ENCODE peak calls at places on chromosome 21, in four cellular contexts. One of them, this sample, is unnamed.

GRCh38 chr21:15164678-15165303 is 100.0 kb upstream of the NRIP1 start:
- DNase-seq in WTC11: no peak
- DNase-seq in HCT116: no peak
- DNase-seq in HepG2: peak
- DNase-seq in this sample: no peak

GRCh38 chr21:36839123-36839522 is 127.3 kb downstream of the HLCS start:
- DNase-seq in WTC11: no peak
- DNase-seq in HCT116: no peak
- DNase-seq in HepG2: no peak
- DNase-seq in this sample: no peak

GRCh38 chr21:27152996-27153395 is 186.1 kb upstream of the ADAMTS5 start:
- DNase-seq in HepG2: no peak
- DNase-seq in HCT116: no peak
- DNase-seq in WTC11: no peak
- DNase-seq in this sample: no peak

GRCh38 chr21:41775152-41775472 is 8.3 kb upstream of the RIPK4 start:
- DNase-seq in HepG2: no peak
- DNase-seq in WTC11: no peak
- DNase-seq in HCT116: no peak
- DNase-seq in this sample: no peak

GRCh38 chr21:36747815-36748381 is 49.0 kb downstream of the SIM2 start:
- DNase-seq in HCT116: no peak
- DNase-seq in WTC11: peak
- DNase-seq in HepG2: peak
- DNase-seq in this sample: no peak

GRCh38 chr21:28196981-28197380 is 795.7 kb downstream of the LTN1 start:
- DNase-seq in HCT116: no peak
- DNase-seq in HepG2: no peak
- DNase-seq in WTC11: no peak
- DNase-seq in this sample: no peak

GRCh38 chr21:37564924-37565529 is 198.5 kb downstream of the DYRK1A start:
- DNase-seq in HepG2: peak
- DNase-seq in HCT116: no peak
- DNase-seq in WTC11: peak
- DNase-seq in this sample: no peak

GRCh38 chr21:37837381-37837780 is 78.9 kb downstream of the KCNJ6 start:
- DNase-seq in WTC11: no peak
- DNase-seq in HepG2: no peak
- DNase-seq in HCT116: no peak
- DNase-seq in this sample: no peak

GRCh38 chr21:41895643-41896493 is 16.7 kb upstream of the PRDM15 start:
- DNase-seq in WTC11: peak
- DNase-seq in HepG2: no peak
- DNase-seq in HCT116: no peak
- DNase-seq in this sample: no peak

GRCh38 chr21:41611966-41612606 is 104.1 kb upstream of the TMPRSS2 start:
- DNase-seq in HCT116: peak
- DNase-seq in HepG2: peak
- DNase-seq in WTC11: peak
- DNase-seq in this sample: no peak

GRCh38 chr21:18832950-18833349 is 429.4 kb upstream of the TMPRSS15 start:
- DNase-seq in HepG2: no peak
- DNase-seq in HCT116: no peak
- DNase-seq in WTC11: no peak
- DNase-seq in this sample: no peak

GRCh38 chr21:40548134-40548533 is 298.8 kb downstream of the DSCAM start:
- DNase-seq in HCT116: no peak
- DNase-seq in HepG2: no peak
- DNase-seq in WTC11: no peak
- DNase-seq in this sample: no peak

GRCh38 chr21:18522181-18522771 is 118.7 kb upstream of the TMPRSS15 start:
- DNase-seq in HepG2: no peak
- DNase-seq in WTC11: no peak
- DNase-seq in HCT116: no peak
- DNase-seq in this sample: no peak

GRCh38 chr21:36707763-36708511 is 9.0 kb downstream of the SIM2 start:
- DNase-seq in HepG2: no peak
- DNase-seq in HCT116: no peak
- DNase-seq in WTC11: no peak
- DNase-seq in this sample: no peak

GRCh38 chr21:23939369-23940065 is 1667.8 kb downstream of the MRPL39 start:
- DNase-seq in HCT116: no peak
- DNase-seq in HepG2: no peak
- DNase-seq in WTC11: no peak
- DNase-seq in this sample: no peak

GRCh38 chr21:24188511-24188910 is 1418.8 kb downstream of the MRPL39 start:
- DNase-seq in HepG2: no peak
- DNase-seq in HCT116: no peak
- DNase-seq in WTC11: no peak
- DNase-seq in this sample: no peak

GRCh38 chr21:37551406-37552355 is 185.1 kb downstream of the DYRK1A start:
- DNase-seq in HepG2: peak
- DNase-seq in HCT116: no peak
- DNase-seq in WTC11: no peak
- DNase-seq in this sample: no peak

GRCh38 chr21:25809013-25809412 is 74.2 kb downstream of the GABPA start:
- DNase-seq in HCT116: no peak
- DNase-seq in HepG2: no peak
- DNase-seq in WTC11: no peak
- DNase-seq in this sample: no peak

GRCh38 chr21:41923641-41924342 is 30.0 kb downstream of the C2CD2 start:
- DNase-seq in HCT116: no peak
- DNase-seq in WTC11: no peak
- DNase-seq in HepG2: no peak
- DNase-seq in this sample: no peak

GRCh38 chr21:41443562-41443961 is 17.5 kb downstream of the MX1 start:
- DNase-seq in HCT116: no peak
- DNase-seq in WTC11: no peak
- DNase-seq in HepG2: no peak
- DNase-seq in this sample: no peak

GRCh38 chr21:41755258-41755933 is 11.5 kb downstream of the RIPK4 start:
- DNase-seq in HepG2: no peak
- DNase-seq in WTC11: no peak
- DNase-seq in HCT116: no peak
- DNase-seq in this sample: no peak

GRCh38 chr21:41897047-41897669 is 18.0 kb upstream of the PRDM15 start:
- DNase-seq in HepG2: no peak
- DNase-seq in HCT116: no peak
- DNase-seq in WTC11: no peak
- DNase-seq in this sample: no peak

GRCh38 chr21:18940791-18941190 is 537.2 kb upstream of the TMPRSS15 start:
- DNase-seq in HCT116: no peak
- DNase-seq in HepG2: no peak
- DNase-seq in WTC11: no peak
- DNase-seq in this sample: no peak

GRCh38 chr21:27372381-27372780 is 405.5 kb upstream of the ADAMTS5 start:
- DNase-seq in WTC11: no peak
- DNase-seq in HepG2: no peak
- DNase-seq in HCT116: no peak
- DNase-seq in this sample: no peak

GRCh38 chr21:41877901-41878830 is 978 bp downstream of the PRDM15 start:
- DNase-seq in WTC11: peak
- DNase-seq in HepG2: no peak
- DNase-seq in HCT116: no peak
- DNase-seq in this sample: no peak

GRCh38 chr21:37339527-37339889 is 27.1 kb upstream of the DYRK1A start:
- DNase-seq in HepG2: no peak
- DNase-seq in HCT116: no peak
- DNase-seq in WTC11: no peak
- DNase-seq in this sample: no peak

GRCh38 chr21:14073615-14074014 is 137.1 kb downstream of the LIPI start:
- DNase-seq in HCT116: no peak
- DNase-seq in HepG2: no peak
- DNase-seq in WTC11: no peak
- DNase-seq in this sample: no peak
- TF ChIP-seq ATF3 in HCT116: no peak
- TF ChIP-seq ATF3 in HepG2: no peak
- TF ChIP-seq ATF3 in WTC11: no peak
- TF ChIP-seq ATF3 in this sample: no peak

GRCh38 chr21:39022901-39023693 is 160.2 kb downstream of the PSMG1 start:
- DNase-seq in WTC11: no peak
- DNase-seq in HCT116: no peak
- DNase-seq in HepG2: peak
- DNase-seq in this sample: no peak

GRCh38 chr21:39025198-39025597 is 158.1 kb downstream of the PSMG1 start:
- DNase-seq in HepG2: no peak
- DNase-seq in WTC11: no peak
- DNase-seq in HCT116: no peak
- DNase-seq in this sample: no peak

GRCh38 chr21:39021475-39021832 is 161.8 kb downstream of the PSMG1 start:
- DNase-seq in HepG2: no peak
- DNase-seq in HCT116: no peak
- DNase-seq in WTC11: no peak
- DNase-seq in this sample: no peak

GRCh38 chr21:39022035-39022900 is 161.0 kb downstream of the PSMG1 start:
- DNase-seq in HCT116: no peak
- DNase-seq in WTC11: no peak
- DNase-seq in HepG2: no peak
- DNase-seq in this sample: no peak

DNA sequence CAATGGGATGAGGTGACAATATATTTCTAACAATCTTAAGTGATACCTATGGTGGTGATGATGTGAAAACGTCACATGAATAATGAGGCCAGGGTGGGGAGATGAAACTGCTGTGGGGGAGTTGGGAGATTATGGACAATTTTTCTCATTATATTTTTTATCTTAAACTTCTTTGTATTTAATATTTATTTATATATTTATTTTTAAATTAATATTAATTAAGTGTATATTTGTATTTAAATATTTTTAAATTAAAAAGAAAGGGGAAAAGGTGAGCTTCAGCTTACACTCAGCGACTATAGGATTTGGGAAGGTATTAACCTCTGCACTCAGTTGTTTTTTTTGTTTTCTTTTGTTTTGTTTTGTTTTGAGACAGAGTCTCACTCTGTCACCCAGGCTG is 158.7 kb downstream of the PSMG1 start:
- DNase-seq in WTC11: no peak
- DNase-seq in HepG2: no peak
- DNase-seq in HCT116: no peak
- DNase-seq in this sample: no peak
- TF ChIP-seq ATF3 in WTC11: no peak
- TF ChIP-seq ATF3 in HepG2: no peak
- TF ChIP-seq ATF3 in HCT116: no peak
- TF ChIP-seq ATF3 in this sample: no peak

GRCh38 chr21:38955495-38955894 is 149.8 kb downstream of the ETS2 start:
- DNase-seq in HCT116: no peak
- DNase-seq in HepG2: no peak
- DNase-seq in WTC11: no peak
- DNase-seq in this sample: no peak

GRCh38 chr21:38956006-38956405 is 150.3 kb downstream of the ETS2 start:
- DNase-seq in WTC11: no peak
- DNase-seq in HCT116: no peak
- DNase-seq in HepG2: no peak
- DNase-seq in this sample: no peak

GRCh38 chr21:38957575-38958340 is 152.0 kb downstream of the ETS2 start:
- DNase-seq in HepG2: no peak
- DNase-seq in WTC11: no peak
- DNase-seq in HCT116: no peak
- DNase-seq in this sample: no peak

GRCh38 chr21:38958940-38959685 is 153.4 kb downstream of the ETS2 start:
- DNase-seq in WTC11: no peak
- DNase-seq in HCT116: no peak
- DNase-seq in HepG2: peak
- DNase-seq in this sample: no peak

DNA sequence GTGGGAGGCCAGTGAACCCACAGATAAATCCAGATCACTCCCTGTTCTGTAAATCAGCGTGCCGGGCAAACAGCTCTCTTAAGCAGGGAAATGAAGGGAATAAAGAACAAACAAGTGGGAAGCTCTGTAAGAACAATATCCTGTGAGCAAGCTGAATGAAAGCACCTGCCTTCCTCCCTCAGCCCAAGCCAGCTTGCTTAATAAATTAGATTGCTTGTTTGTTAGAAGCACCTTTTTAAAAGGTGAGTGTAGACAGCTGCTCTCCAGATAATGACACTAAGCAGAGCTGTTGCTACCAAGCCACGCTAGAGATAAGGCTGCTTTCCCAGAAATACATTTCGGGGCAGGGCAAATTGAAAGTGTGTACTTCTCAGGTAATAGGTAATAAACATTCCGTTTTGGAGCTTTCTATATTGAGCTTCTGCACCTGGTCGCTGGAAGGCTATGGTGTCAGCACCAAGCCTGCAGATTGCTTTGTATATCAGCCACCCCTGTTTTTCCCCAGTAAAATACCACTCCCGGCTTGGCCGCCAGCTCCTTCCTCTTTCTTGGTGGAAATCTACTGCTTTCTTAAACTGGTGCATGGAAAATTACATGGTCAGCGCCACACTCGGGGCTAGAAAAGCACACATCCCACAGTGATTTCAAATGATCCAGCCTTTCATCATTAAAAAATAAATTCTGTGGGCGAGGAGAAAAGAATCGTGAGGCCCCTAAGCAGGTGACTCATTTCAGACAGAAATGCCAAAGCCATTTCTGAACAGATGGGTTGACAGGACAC is 151.3 kb downstream of the ETS2 start:
- DNase-seq in WTC11: no peak
- DNase-seq in HepG2: no peak
- DNase-seq in HCT116: no peak
- DNase-seq in this sample: no peak
- TF ChIP-seq ATF3 in WTC11: no peak
- TF ChIP-seq ATF3 in HepG2: no peak
- TF ChIP-seq ATF3 in HCT116: no peak
- TF ChIP-seq ATF3 in this sample: no peak

GRCh38 chr21:29436650-29437049 is 137.9 kb downstream of the BACH1 start:
- DNase-seq in HepG2: no peak
- DNase-seq in WTC11: no peak
- DNase-seq in HCT116: no peak
- DNase-seq in this sample: no peak

GRCh38 chr21:29434081-29434480 is 135.4 kb downstream of the BACH1 start:
- DNase-seq in HCT116: no peak
- DNase-seq in HepG2: no peak
- DNase-seq in WTC11: no peak
- DNase-seq in this sample: peak

GRCh38 chr21:29433366-29434059 is 134.8 kb downstream of the BACH1 start:
- DNase-seq in HCT116: no peak
- DNase-seq in WTC11: no peak
- DNase-seq in HepG2: no peak
- DNase-seq in this sample: no peak

GRCh38 chr21:29431680-29432079 is 133.0 kb downstream of the BACH1 start:
- DNase-seq in WTC11: no peak
- DNase-seq in HepG2: no peak
- DNase-seq in HCT116: no peak
- DNase-seq in this sample: no peak

DNA sequence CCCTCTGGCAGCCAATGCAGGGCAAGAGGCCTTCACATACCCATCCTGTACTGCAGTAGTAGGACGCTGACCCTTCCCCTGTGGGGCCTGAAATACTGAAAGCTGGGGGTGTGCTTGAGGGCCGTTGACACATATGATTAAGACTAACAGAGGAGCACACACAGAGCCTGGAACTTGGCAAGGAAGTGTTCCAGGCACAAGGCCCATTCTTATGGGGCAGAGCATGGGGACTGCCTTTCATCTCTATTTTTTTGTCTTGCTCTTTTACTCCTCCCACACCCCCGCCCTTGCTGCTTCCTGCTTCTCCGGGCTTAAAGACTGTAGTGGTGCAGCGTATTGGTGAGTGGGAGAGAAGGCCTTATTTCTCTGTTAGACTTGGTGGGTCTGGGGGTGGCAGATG is 137.4 kb downstream of the BACH1 start:
- DNase-seq in WTC11: no peak
- DNase-seq in HepG2: no peak
- DNase-seq in HCT116: no peak
- DNase-seq in this sample: no peak
- TF ChIP-seq ATF3 in WTC11: no peak
- TF ChIP-seq ATF3 in HepG2: no peak
- TF ChIP-seq ATF3 in HCT116: no peak
- TF ChIP-seq ATF3 in this sample: no peak

This sample was measured in GM12878.